ENCODE peak calls at places on chromosomes 11 and 22, in four cellular contexts. One of them, this sample, is unnamed.

GRCh38 chr11:134535029-134536025 is 123.3 kb upstream of the B3GAT1 start:
- DNase-seq in HepG2: no peak
- DNase-seq in GM12878: no peak
- DNase-seq in K562: no peak
- DNase-seq in this sample: no peak

GRCh38 chr11:68031136-68031459 is 617 bp downstream of the NDUFS8 start:
- DNase-seq in HepG2: no peak
- DNase-seq in GM12878: no peak
- DNase-seq in K562: no peak
- DNase-seq in this sample: no peak

GRCh38 chr22:48494968-48495750 is 1332.5 kb downstream of the BRD1 start:
- DNase-seq in GM12878: no peak
- DNase-seq in HepG2: no peak
- DNase-seq in K562: no peak
- DNase-seq in this sample: no peak

GRCh38 chr11:21625982-21626381 is 566.9 kb upstream of the ANO5 start:
- DNase-seq in K562: no peak
- DNase-seq in HepG2: no peak
- DNase-seq in GM12878: no peak
- DNase-seq in this sample: no peak

GRCh38 chr22:44906248-44906936 is 103.4 kb downstream of the PHF21B start:
- DNase-seq in GM12878: no peak
- DNase-seq in HepG2: no peak
- DNase-seq in K562: no peak
- DNase-seq in this sample: no peak

GRCh38 chr22:46579751-46580449 is 40.3 kb upstream of the GRAMD4 start:
- DNase-seq in GM12878: no peak
- DNase-seq in HepG2: no peak
- DNase-seq in K562: no peak
- DNase-seq in this sample: no peak

GRCh38 chr11:33685061-33685460 is 15.6 kb downstream of the C11orf91 start:
- DNase-seq in GM12878: no peak
- DNase-seq in K562: no peak
- DNase-seq in HepG2: no peak
- DNase-seq in this sample: no peak

GRCh38 chr11:27795955-27796861 is 96.0 kb upstream of the BDNF start:
- DNase-seq in GM12878: no peak
- DNase-seq in HepG2: no peak
- DNase-seq in K562: no peak
- DNase-seq in this sample: no peak

GRCh38 chr11:57787920-57788716 is 26.5 kb downstream of the CTNND1 start:
- DNase-seq in K562: no peak
- DNase-seq in GM12878: peak; percentile 70
- DNase-seq in HepG2: peak; percentile 32
- DNase-seq in this sample: no peak

GRCh38 chr11:93051181-93051580 is 81.7 kb downstream of the MTNR1B start:
- DNase-seq in HepG2: no peak
- DNase-seq in K562: no peak
- DNase-seq in GM12878: no peak
- DNase-seq in this sample: no peak

GRCh38 chr11:47361419-47361818 is 8.9 kb upstream of the MYBPC3 start:
- DNase-seq in GM12878: no peak
- DNase-seq in HepG2: no peak
- DNase-seq in K562: no peak
- DNase-seq in this sample: no peak

DNA sequence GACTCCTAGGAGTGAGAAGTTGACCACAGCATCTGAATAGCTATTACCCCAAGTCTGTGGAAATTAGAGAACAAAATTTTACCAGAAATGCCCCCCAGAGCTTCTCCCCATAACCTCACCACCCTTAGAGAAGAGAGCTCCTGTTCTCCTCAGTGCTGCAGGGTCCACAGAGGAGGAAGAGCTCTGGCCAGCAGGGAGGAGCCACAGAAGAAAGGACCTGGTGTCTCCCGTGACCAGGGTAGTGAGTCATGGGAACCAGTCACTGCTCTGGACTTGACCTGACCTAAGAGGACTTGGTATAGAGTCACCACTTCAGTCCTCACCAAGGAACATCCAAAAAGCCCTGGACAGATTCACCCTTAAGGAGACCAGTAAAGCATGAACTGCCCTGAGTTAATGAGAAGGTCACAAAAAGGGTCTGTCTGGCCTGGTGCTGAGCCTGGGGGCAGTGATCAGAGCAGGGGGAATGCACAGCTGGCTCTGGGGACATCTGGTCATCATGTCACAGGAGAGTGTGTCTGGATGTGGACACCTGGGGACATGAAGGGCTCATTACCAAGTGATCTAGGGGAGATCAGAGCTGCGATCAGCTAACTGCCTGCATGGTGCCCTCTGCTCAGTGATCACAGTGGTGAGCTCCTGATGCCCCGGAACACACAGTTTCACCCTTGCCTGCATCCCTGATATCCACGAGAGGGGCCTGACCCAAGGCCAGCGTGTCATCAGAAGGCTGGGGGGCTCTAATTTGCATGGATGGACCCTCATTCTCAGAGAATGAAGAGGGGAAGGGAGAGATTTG is 103.3 kb upstream of the TOP3B start:
- DNase-seq in GM12878: no peak
- DNase-seq in K562: peak; percentile 76
- DNase-seq in HepG2: no peak
- DNase-seq in this sample: no peak
- TF ChIP-seq KDM1A in GM12878: no peak
- TF ChIP-seq KDM1A in K562: no peak
- TF ChIP-seq KDM1A in HepG2: no peak
- TF ChIP-seq KDM1A in this sample: no peak

DNA sequence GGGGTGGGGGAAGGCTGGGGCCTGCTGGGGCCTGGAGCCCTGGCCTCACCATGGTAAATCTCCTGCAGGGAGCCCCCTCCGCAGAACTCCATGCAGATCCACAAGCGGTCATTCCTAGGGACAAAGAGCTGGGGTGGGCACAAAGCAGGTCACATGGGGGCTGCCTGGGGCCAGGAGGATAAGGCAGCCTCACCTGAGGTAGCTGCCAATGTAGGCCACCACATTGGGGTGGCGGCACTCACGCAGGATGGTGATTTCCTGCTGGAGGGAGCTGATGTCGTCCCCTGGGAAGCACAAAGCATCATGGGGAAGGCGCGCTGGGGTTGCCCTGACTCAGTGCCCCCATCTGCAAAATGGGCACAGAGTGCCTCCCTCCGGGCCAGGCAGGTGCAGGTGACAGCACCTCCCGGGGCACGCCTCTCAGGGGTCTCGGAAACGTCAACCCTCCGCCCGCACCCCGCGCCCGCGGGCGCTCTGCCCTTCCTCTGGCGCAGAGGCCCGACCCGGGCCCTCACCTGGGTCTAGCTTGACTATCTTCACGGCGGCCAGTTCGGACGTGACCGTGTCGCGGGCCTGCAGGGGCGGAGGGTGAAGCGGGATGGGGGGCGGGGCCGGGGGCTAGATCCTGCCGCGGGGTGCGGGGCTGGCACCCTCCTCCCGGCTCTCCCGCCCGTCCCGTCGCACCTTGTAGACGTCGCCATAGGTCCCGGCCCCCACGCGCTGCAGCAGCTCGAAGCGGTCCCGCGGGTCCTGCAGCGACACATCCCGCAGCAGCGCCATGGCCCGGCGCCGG is 448 bp downstream of the MAP4K2 start:
- DNase-seq in K562: no peak
- DNase-seq in HepG2: no peak
- DNase-seq in GM12878: no peak
- DNase-seq in this sample: no peak
- TF ChIP-seq POLR2A in K562: no peak
- TF ChIP-seq POLR2A in HepG2: no peak
- TF ChIP-seq POLR2A in GM12878: peak; percentile 49
- TF ChIP-seq POLR2A in this sample: peak; percentile 24

GRCh38 chr11:75664366-75664765 is 4.5 kb downstream of the MAP6 start:
- DNase-seq in K562: no peak
- DNase-seq in GM12878: no peak
- DNase-seq in HepG2: no peak
- DNase-seq in this sample: no peak

GRCh38 chr11:75668508-75669297 is at the start of gene MAP6:
- DNase-seq in HepG2: no peak
- DNase-seq in GM12878: no peak
- DNase-seq in K562: no peak
- DNase-seq in this sample: peak; percentile 21

GRCh38 chr11:75665126-75665525 is 3.7 kb downstream of the MAP6 start:
- DNase-seq in K562: no peak
- DNase-seq in HepG2: no peak
- DNase-seq in GM12878: no peak
- DNase-seq in this sample: no peak

GRCh38 chr11:75667268-75667830 is 1.5 kb downstream of the MAP6 start:
- DNase-seq in K562: no peak
- DNase-seq in GM12878: no peak
- DNase-seq in HepG2: no peak
- DNase-seq in this sample: peak; percentile 38

DNA sequence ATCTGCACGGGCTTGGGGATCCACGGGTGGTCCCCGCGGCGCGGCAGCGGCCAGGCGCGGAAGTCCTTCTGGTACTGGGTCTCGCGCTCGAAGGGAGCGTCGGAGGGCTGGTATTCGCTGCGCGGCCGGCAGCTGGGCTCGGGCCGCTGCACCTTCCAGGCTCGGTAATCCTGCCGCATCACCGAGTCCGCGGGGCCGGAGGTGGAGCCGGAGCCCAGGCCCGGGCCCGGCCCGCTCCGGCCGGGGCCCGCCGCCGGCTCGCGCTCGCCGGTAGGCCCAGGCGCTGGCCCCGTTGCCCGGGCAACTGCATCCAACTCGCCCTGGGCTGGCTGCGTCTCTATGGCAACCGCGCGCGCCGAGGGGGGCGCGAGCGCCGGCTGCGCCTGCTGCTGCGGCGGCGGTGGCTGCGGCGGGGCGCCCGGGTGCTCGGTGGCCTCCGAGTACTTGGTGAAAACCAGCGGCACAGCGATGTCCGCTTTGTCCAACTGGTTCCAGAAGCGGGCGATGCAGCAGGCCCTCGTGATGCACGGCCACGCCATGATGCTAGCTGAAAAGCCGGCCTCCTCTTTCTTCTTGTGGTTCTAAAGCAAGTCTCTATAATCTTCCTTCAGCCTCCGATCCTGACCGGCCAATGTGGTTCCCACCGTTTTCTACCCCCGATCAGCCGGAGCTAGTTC is 869 bp downstream of the MAP6 start:
- DNase-seq in K562: no peak
- DNase-seq in GM12878: no peak
- DNase-seq in HepG2: no peak
- DNase-seq in this sample: peak; percentile 41
- TF ChIP-seq ESRRA in K562: no peak
- TF ChIP-seq ESRRA in GM12878: no peak
- TF ChIP-seq ESRRA in HepG2: no peak
- TF ChIP-seq ESRRA in this sample: no peak

GRCh38 chr22:27624042-27624441 is 177.5 kb downstream of the MN1 start:
- DNase-seq in HepG2: no peak
- DNase-seq in GM12878: no peak
- DNase-seq in K562: no peak
- DNase-seq in this sample: no peak
- TF ChIP-seq KDM1A in HepG2: no peak
- TF ChIP-seq KDM1A in GM12878: no peak
- TF ChIP-seq KDM1A in K562: no peak
- TF ChIP-seq KDM1A in this sample: no peak

GRCh38 chr11:65572356-65573043 is at the start of gene FAM89B:
- DNase-seq in GM12878: no peak
- DNase-seq in HepG2: no peak
- DNase-seq in K562: peak; percentile 84
- DNase-seq in this sample: peak; percentile 82
- TF ChIP-seq POLR2A in GM12878: peak; percentile 63
- TF ChIP-seq POLR2A in HepG2: no peak
- TF ChIP-seq POLR2A in K562: no peak
- TF ChIP-seq POLR2A in this sample: peak; percentile 55

GRCh38 chr11:19679952-19680823 is 32.4 kb upstream of the NAV2 start:
- DNase-seq in K562: no peak
- DNase-seq in GM12878: no peak
- DNase-seq in HepG2: no peak
- DNase-seq in this sample: peak; percentile 87
- TF ChIP-seq ESRRA in K562: no peak
- TF ChIP-seq ESRRA in GM12878: no peak
- TF ChIP-seq ESRRA in HepG2: no peak
- TF ChIP-seq ESRRA in this sample: no peak

GRCh38 chr11:96342131-96342970 is 644 bp downstream of the MAML2 start:
- DNase-seq in K562: no peak
- DNase-seq in GM12878: no peak
- DNase-seq in HepG2: no peak
- DNase-seq in this sample: no peak
- TF ChIP-seq KDM1A in K562: no peak
- TF ChIP-seq KDM1A in GM12878: no peak
- TF ChIP-seq KDM1A in HepG2: no peak
- TF ChIP-seq KDM1A in this sample: no peak